ENCODE peak calls at places on chromosome 11, in four cellular contexts. One of them, this sample, is unnamed.
A peak's percentile ranks its signal among the peaks of the same experiment; 100 is the strongest.

GRCh38 chr11:12284321-12285050 is 92.9 kb upstream of the PARVA start:
- DNase-seq in K562: no peak
- DNase-seq in HepG2: no peak
- DNase-seq in H1: peak; percentile 19
- DNase-seq in this sample: no peak

GRCh38 chr11:75014129-75014528 is 25.4 kb downstream of the NEU3 start:
- DNase-seq in K562: no peak
- DNase-seq in HepG2: no peak
- DNase-seq in H1: no peak
- DNase-seq in this sample: no peak

GRCh38 chr11:64122411-64123101 is 43.4 kb downstream of the MACROD1 start:
- DNase-seq in K562: no peak
- DNase-seq in HepG2: no peak
- DNase-seq in H1: no peak
- DNase-seq in this sample: no peak

GRCh38 chr11:61390161-61390560 is 2.2 kb upstream of the TMEM216 start:
- DNase-seq in K562: no peak
- DNase-seq in HepG2: no peak
- DNase-seq in H1: no peak
- DNase-seq in this sample: no peak

GRCh38 chr11:8810331-8811301 is 100.4 kb upstream of the AKIP1 start:
- DNase-seq in K562: peak; percentile 57
- DNase-seq in HepG2: peak; percentile 63
- DNase-seq in H1: peak; percentile 82
- DNase-seq in this sample: no peak

GRCh38 chr11:21250196-21250595 is 580.8 kb downstream of the NELL1 start:
- DNase-seq in K562: no peak
- DNase-seq in HepG2: no peak
- DNase-seq in H1: no peak
- DNase-seq in this sample: no peak

GRCh38 chr11:76768091-76769047 is 14.8 kb upstream of the TSKU start:
- DNase-seq in K562: no peak
- DNase-seq in HepG2: peak; percentile 29
- DNase-seq in H1: no peak
- DNase-seq in this sample: no peak

GRCh38 chr11:57566035-57566504 is 1.4 kb downstream of the UBE2L6 start:
- DNase-seq in K562: no peak
- DNase-seq in HepG2: peak; percentile 46
- DNase-seq in H1: no peak
- DNase-seq in this sample: no peak

GRCh38 chr11:19199766-19200165 is 2.0 kb downstream of the CSRP3 start:
- DNase-seq in K562: no peak
- DNase-seq in HepG2: no peak
- DNase-seq in H1: no peak
- DNase-seq in this sample: no peak

GRCh38 chr11:2446590-2447252 is 1.9 kb downstream of the KCNQ1 start:
- DNase-seq in K562: no peak
- DNase-seq in HepG2: no peak
- DNase-seq in H1: no peak
- DNase-seq in this sample: no peak

GRCh38 chr11:36123353-36124220 is 165.6 kb downstream of the COMMD9 start:
- DNase-seq in K562: no peak
- DNase-seq in HepG2: no peak
- DNase-seq in H1: no peak
- DNase-seq in this sample: no peak

GRCh38 chr11:8327761-8328192 is 64.1 kb upstream of the LMO1 start:
- DNase-seq in K562: no peak
- DNase-seq in HepG2: no peak
- DNase-seq in H1: no peak
- DNase-seq in this sample: no peak

GRCh38 chr11:131467645-131468270 is 97.3 kb downstream of the NTM start:
- DNase-seq in K562: no peak
- DNase-seq in HepG2: no peak
- DNase-seq in H1: no peak
- DNase-seq in this sample: no peak
- TF ChIP-seq PHF8 in K562: no peak
- TF ChIP-seq PHF8 in HepG2: no peak
- TF ChIP-seq PHF8 in H1: no peak
- TF ChIP-seq PHF8 in this sample: no peak

GRCh38 chr11:68664141-68664540 is 20.2 kb upstream of the GAL start:
- DNase-seq in K562: no peak
- DNase-seq in HepG2: no peak
- DNase-seq in H1: no peak
- DNase-seq in this sample: no peak

GRCh38 chr11:68663482-68664010 is 20.8 kb upstream of the GAL start:
- DNase-seq in K562: no peak
- DNase-seq in HepG2: no peak
- DNase-seq in H1: no peak
- DNase-seq in this sample: no peak

GRCh38 chr11:68661014-68661413 is 23.3 kb upstream of the GAL start:
- DNase-seq in K562: no peak
- DNase-seq in HepG2: no peak
- DNase-seq in H1: no peak
- DNase-seq in this sample: no peak

GRCh38 chr11:68660066-68660810 is 24.1 kb upstream of the GAL start:
- DNase-seq in K562: no peak
- DNase-seq in HepG2: no peak
- DNase-seq in H1: no peak
- DNase-seq in this sample: no peak

GRCh38 chr11:68661697-68662603 is 22.4 kb upstream of the GAL start:
- DNase-seq in K562: no peak
- DNase-seq in HepG2: no peak
- DNase-seq in H1: no peak
- DNase-seq in this sample: no peak
- TF ChIP-seq PHF8 in K562: no peak
- TF ChIP-seq PHF8 in HepG2: no peak
- TF ChIP-seq PHF8 in H1: no peak
- TF ChIP-seq PHF8 in this sample: no peak

GRCh38 chr11:280762-281485 is 2.7 kb downstream of the NLRP6 start:
- DNase-seq in K562: no peak
- DNase-seq in HepG2: no peak
- DNase-seq in H1: peak; percentile 48
- DNase-seq in this sample: no peak
- TF ChIP-seq PHF8 in K562: no peak
- TF ChIP-seq PHF8 in HepG2: no peak
- TF ChIP-seq PHF8 in H1: no peak
- TF ChIP-seq PHF8 in this sample: no peak

GRCh38 chr11:100680070-100680469 is 7.0 kb upstream of the ARHGAP42 start:
- DNase-seq in K562: no peak
- DNase-seq in HepG2: no peak
- DNase-seq in H1: no peak
- DNase-seq in this sample: no peak

GRCh38 chr11:100677796-100678195 is 9.3 kb upstream of the ARHGAP42 start:
- DNase-seq in K562: no peak
- DNase-seq in HepG2: no peak
- DNase-seq in H1: no peak
- DNase-seq in this sample: no peak

GRCh38 chr11:100675115-100675650 is 11.9 kb upstream of the ARHGAP42 start:
- DNase-seq in K562: no peak
- DNase-seq in HepG2: no peak
- DNase-seq in H1: no peak
- DNase-seq in this sample: no peak

GRCh38 chr11:100674212-100674611 is 12.9 kb upstream of the ARHGAP42 start:
- DNase-seq in K562: no peak
- DNase-seq in HepG2: no peak
- DNase-seq in H1: no peak
- DNase-seq in this sample: no peak

GRCh38 chr11:100676901-100677300 is 10.2 kb upstream of the ARHGAP42 start:
- DNase-seq in K562: no peak
- DNase-seq in HepG2: peak; percentile 38
- DNase-seq in H1: no peak
- DNase-seq in this sample: peak; percentile 32
- TF ChIP-seq PHF8 in K562: no peak
- TF ChIP-seq PHF8 in HepG2: no peak
- TF ChIP-seq PHF8 in H1: no peak
- TF ChIP-seq PHF8 in this sample: no peak